ENCODE peak calls at places on chromosomes 5 and 9, in nine cellular contexts. Z is NCI-H2171 treated with DMSO at 0.1 percent for 48 hours; J is activated gamma-delta T cell treated with Interleukin-2 at 50 U/mL for 16 hours; U is HuH-7.5; R is naive thymus-derived CD4-positive, alpha-beta T cell; K is stimulated activated CD4-positive, alpha-beta T cell treated with anti-CD3 and anti-CD28 coated beads, Interleukin-4, amount 100 ng/mL, for 1 hour; F is activated T-cell treated with anti-CD3 and anti-CD28 coated beads, Interleukin-2, amount 50 U/mL, for 4 hours; B is posterior vena cava; W is T-cell. X is an unnamed sample.

GRCh38 chr5:95591490-95591901 is 28.4 kb upstream of the GPR150 start:
- DNase-seq in F (no peak), W (no peak), Z (no peak), B (no peak), U (no peak), R (no peak), K (no peak), J (no peak), X (no peak)

GRCh38 chr9:27750571-27750970 is 177.3 kb upstream of the C9orf72 start:
- DNase-seq in B (no peak), U (no peak), W (no peak), J (no peak), K (no peak), R (no peak), F (no peak), Z (no peak), X (no peak)

GRCh38 chr9:77793909-77794308 is 145.8 kb upstream of the GNA14 start:
- DNase-seq in F (no peak), J (no peak), Z (no peak), W (no peak), K (no peak), R (no peak), B (no peak), U (no peak), X (no peak)

GRCh38 chr9:130268521-130269131 is 3.1 kb downstream of the HMCN2 start:
- DNase-seq in J (no peak), F (no peak), U (no peak), Z (peak), K (no peak), B (peak), W (no peak), R (no peak), X (no peak)

GRCh38 chr5:158769079-158769478 is 330.6 kb downstream of the EBF1 start:
- DNase-seq in B (no peak), R (no peak), F (no peak), K (no peak), U (no peak), W (no peak), J (no peak), Z (no peak), X (no peak)

GRCh38 chr9:69671904-69672827 is at the start of gene APBA1:
- DNase-seq in W (peak), R (peak), J (peak), U (peak), F (peak), Z (peak), K (peak), B (peak), X (no peak)

GRCh38 chr9:94654165-94654894 is 15.0 kb upstream of the FBP1 start:
- DNase-seq in Z (no peak), U (no peak), J (no peak), W (no peak), K (no peak), R (no peak), B (no peak), F (no peak), X (no peak)

GRCh38 chr5:128341056-128341455 is 197.0 kb downstream of the FBN2 start:
- DNase-seq in J (no peak), W (no peak), U (no peak), K (no peak), B (no peak), F (no peak), Z (no peak), R (no peak), X (no peak)

GRCh38 chr9:123481209-123481865 is 125.3 kb downstream of the CRB2 start:
- DNase-seq in K (no peak), F (no peak), Z (no peak), W (no peak), J (no peak), B (peak), U (no peak), R (no peak), X (no peak)

GRCh38 chr9:136975624-136976023 is 1.7 kb upstream of the PTGDS start:
- DNase-seq in W (no peak), K (no peak), U (no peak), Z (no peak), J (peak), R (no peak), F (no peak), B (peak), X (no peak)

GRCh38 chr5:78920604-78921003 is 64.5 kb downstream of the ARSB start:
- DNase-seq in J (no peak), F (no peak), W (no peak), K (no peak), U (no peak), B (no peak), R (no peak), Z (no peak), X (no peak)

GRCh38 chr5:112933651-112934365 is 11.8 kb upstream of the REEP5 start:
- DNase-seq in Z (no peak), B (no peak), J (no peak), R (no peak), U (no peak), K (no peak), W (no peak), F (no peak), X (no peak)

GRCh38 chr5:2169862-2170820 is 287.4 kb upstream of the IRX4 start:
- DNase-seq in R (no peak), K (no peak), W (no peak), F (no peak), B (peak), Z (no peak), U (no peak), J (no peak), X (no peak)

GRCh38 chr9:105242557-105242956 is 1.9 kb upstream of the SLC44A1 start:
- DNase-seq in K (no peak), B (no peak), J (no peak), Z (peak), F (no peak), R (no peak), U (no peak), W (no peak), X (no peak)

GRCh38 chr5:146002491-146002890 is 66.1 kb downstream of the SH3RF2 start:
- DNase-seq in Z (no peak), W (no peak), R (no peak), B (no peak), U (no peak), K (no peak), J (no peak), F (no peak), X (no peak)

GRCh38 chr9:113481176-113481805 is 17.8 kb downstream of the RGS3 start:
- DNase-seq in U (no peak), K (no peak), R (no peak), F (no peak), J (no peak), Z (no peak), W (no peak), B (no peak), X (no peak)

GRCh38 chr9:131860430-131860829 is 120.6 kb upstream of the RAPGEF1 start:
- DNase-seq in J (no peak), R (no peak), Z (no peak), B (no peak), F (no peak), K (no peak), U (no peak), W (no peak), X (no peak)

GRCh38 chr5:148474025-148474511 is 90.3 kb downstream of the FBXO38 start:
- DNase-seq in B (peak), Z (no peak), W (no peak), R (no peak), J (no peak), U (no peak), K (no peak), F (no peak), X (no peak)

GRCh38 chr9:126377521-126377920 is 50.9 kb downstream of the MVB12B start:
- DNase-seq in W (no peak), K (no peak), J (no peak), B (no peak), Z (no peak), U (no peak), R (no peak), F (no peak), X (no peak)

GRCh38 chr5:84088996-84089395 is 295.7 kb downstream of the EDIL3 start:
- DNase-seq in J (no peak), B (no peak), U (peak), K (no peak), Z (no peak), F (no peak), R (no peak), W (no peak), X (no peak)

GRCh38 chr5:9339206-9339818 is 206.6 kb downstream of the SEMA5A start:
- DNase-seq in B (no peak), Z (peak), K (no peak), W (no peak), R (no peak), U (peak), F (no peak), J (no peak), X (no peak)

GRCh38 chr5:95644351-95645042 is 2.1 kb upstream of the RFESD start:
- DNase-seq in B (no peak), Z (peak), U (no peak), R (peak), K (peak), W (peak), F (peak), J (peak), X (no peak)

GRCh38 chr9:74960548-74960947 is 7.8 kb upstream of the C9orf40 start:
- DNase-seq in Z (no peak), J (no peak), U (no peak), F (no peak), R (no peak), B (no peak), K (no peak), W (no peak), X (peak)

GRCh38 chr9:123778232-123778902 is 151.6 kb downstream of the DENND1A start:
- DNase-seq in Z (no peak), W (no peak), U (no peak), J (no peak), B (no peak), R (no peak), F (no peak), K (no peak), X (no peak)